ENCODE peak calls at places on chromosomes 2 and 18, in five cellular contexts. Y is Ammon's horn; D is effector CD4-positive, alpha-beta T cell; S is iPS DF 19.7; X is hypothalamus. B is an unnamed sample.
A peak's percentile ranks its signal among the peaks of the same experiment; 100 is the strongest.

GRCh38 chr2:42186945-42187632 is 17.9 kb downstream of the EML4 start:
- DNase-seq in Y (no peak), D (no peak), S (no peak), X (no peak), B (no peak)

GRCh38 chr2:240507778-240508251 is 50.0 kb downstream of the ANKMY1 start:
- DNase-seq in Y (no peak), D (no peak), S (no peak), X (no peak), B (no peak)

GRCh38 chr2:36352024-36352398 is 3.6 kb upstream of the CRIM1 start:
- DNase-seq in Y (peak; percentile 77), D (no peak), S (no peak), X (peak; percentile 11), B (no peak)

GRCh38 chr2:11955883-11956282 is 209.5 kb downstream of the LPIN1 start:
- DNase-seq in Y (peak; percentile 14), D (no peak), S (no peak), X (no peak), B (no peak)

GRCh38 chr2:163319006-163319405 is 416.8 kb downstream of the FIGN start:
- DNase-seq in Y (no peak), D (no peak), S (no peak), X (no peak), B (no peak)

GRCh38 chr2:1546023-1546591 is 132.8 kb downstream of the TPO start:
- DNase-seq in Y (peak; percentile 62), D (no peak), S (no peak), X (peak; percentile 18), B (peak; percentile 45)

GRCh38 chr2:16537347-16537746 is 128.3 kb downstream of the CYRIA start:
- DNase-seq in Y (no peak), D (no peak), S (no peak), X (no peak), B (no peak)

GRCh38 chr2:221423212-221423804 is 148.8 kb downstream of the EPHA4 start:
- DNase-seq in Y (no peak), D (no peak), S (no peak), X (no peak), B (no peak)

GRCh38 chr18:49459404-49460171 is 857 bp downstream of the DYM start:
- DNase-seq in Y (peak; percentile 33), D (no peak), S (no peak), X (no peak), B (no peak)

GRCh38 chr2:43105586-43106562 is 120.5 kb downstream of the ZFP36L2 start:
- DNase-seq in Y (peak; percentile 74), D (no peak), S (no peak), X (no peak), B (no peak)

GRCh38 chr18:78629426-78629825 is 350.2 kb upstream of the SALL3 start:
- DNase-seq in Y (no peak), D (no peak), S (no peak), X (no peak), B (no peak)

GRCh38 chr2:188695953-188696352 is 278.2 kb upstream of the COL3A1 start:
- DNase-seq in Y (no peak), D (no peak), S (no peak), X (no peak), B (no peak)

GRCh38 chr2:84158605-84159004 is 300.5 kb downstream of the SUCLG1 start:
- DNase-seq in Y (no peak), D (no peak), S (no peak), X (no peak), B (no peak)

GRCh38 chr2:212815453-212815852 is 276.9 kb upstream of the ERBB4 start:
- DNase-seq in Y (no peak), D (no peak), S (no peak), X (no peak), B (no peak)

GRCh38 chr18:48885266-48885950 is 65.4 kb downstream of the SMAD7 start:
- DNase-seq in Y (no peak), D (no peak), S (no peak), X (no peak), B (no peak)

B was measured in iPS DF 6.9.